ENCODE peak calls at places on chromosomes 6 and 20, in nine cellular contexts. E, C, M, F, O, T, W, D and Z are unnamed samples.

GRCh38 chr6:108170607-108171290 is 4.9 kb downstream of the NR2E1 start:
- DNase-seq in E (no peak), C (no peak), M (no peak), F (peak), O (peak), T (no peak), W (no peak), D (no peak), Z (no peak)

GRCh38 chr6:31701666-31702420 is 1.3 kb downstream of the ABHD16A start:
- DNase-seq in E (no peak), C (no peak), M (no peak), F (no peak), O (no peak), T (peak), W (no peak), D (no peak), Z (no peak)

GRCh38 chr20:57938158-57939108 is 228.6 kb upstream of the PMEPA1 start:
- DNase-seq in E (no peak), C (no peak), M (no peak), F (no peak), O (no peak), T (peak), W (no peak), D (no peak), Z (no peak)

GRCh38 chr6:119895626-119896025 is 546.1 kb upstream of the MAN1A1 start:
- DNase-seq in E (peak), C (no peak), M (no peak), F (no peak), O (no peak), T (no peak), W (no peak), D (no peak), Z (no peak)

GRCh38 chr6:13614126-13614925 is 809 bp upstream of the NOL7 start:
- DNase-seq in E (peak), C (no peak), M (peak), F (peak), O (no peak), T (peak), W (peak), D (no peak), Z (no peak)

GRCh38 chr6:28923318-28924102 is at the start of gene TRIM27:
- DNase-seq in E (peak), C (no peak), M (peak), F (peak), O (peak), T (peak), W (peak), D (peak), Z (peak)

GRCh38 chr20:43983359-43983758 is 68.7 kb downstream of the TOX2 start:
- DNase-seq in E (no peak), C (no peak), M (no peak), F (no peak), O (no peak), T (no peak), W (no peak), D (no peak), Z (no peak)

GRCh38 chr6:159790947-159791598 is 806 bp downstream of the MRPL18 start:
- DNase-seq in E (no peak), C (no peak), M (no peak), F (peak), O (no peak), T (peak), W (no peak), D (no peak), Z (no peak)

GRCh38 chr20:21101453-21102251 is 4.5 kb downstream of the LINC00237 start:
- DNase-seq in E (no peak), C (no peak), M (no peak), F (peak), O (peak), T (no peak), W (no peak), D (no peak), Z (no peak)